ENCODE peak calls at places on chromosome 14, in five cellular contexts. One of them, this sample, is unnamed.
A peak's percentile ranks its signal among the peaks of the same experiment; 100 is the strongest.

GRCh38 chr14:85512491-85512890 is 17.5 kb upstream of the FLRT2 start:
- DNase-seq in A549: no peak
- DNase-seq in type B pancreatic cell: no peak
- DNase-seq in Calu3: no peak
- DNase-seq in brain microvascular endothelial cell: no peak
- DNase-seq in this sample: no peak

GRCh38 chr14:69988979-69989378 is 109.8 kb downstream of the SMOC1 start:
- DNase-seq in Calu3: no peak
- DNase-seq in brain microvascular endothelial cell: no peak
- DNase-seq in A549: no peak
- DNase-seq in type B pancreatic cell: no peak
- DNase-seq in this sample: no peak

GRCh38 chr14:72879431-72879830 is 14.5 kb downstream of the DPF3 start:
- DNase-seq in Calu3: no peak
- DNase-seq in type B pancreatic cell: no peak
- DNase-seq in A549: no peak
- DNase-seq in brain microvascular endothelial cell: no peak
- DNase-seq in this sample: no peak

GRCh38 chr14:78950654-78951053 is 780.5 kb downstream of the NRXN3 start:
- DNase-seq in type B pancreatic cell: no peak
- DNase-seq in brain microvascular endothelial cell: peak; percentile 72
- DNase-seq in Calu3: peak; percentile 22
- DNase-seq in A549: peak; percentile 7
- DNase-seq in this sample: no peak

GRCh38 chr14:61620130-61620946 is 75.0 kb upstream of the HIF1A start:
- DNase-seq in A549: no peak
- DNase-seq in Calu3: no peak
- DNase-seq in brain microvascular endothelial cell: peak; percentile 57
- DNase-seq in type B pancreatic cell: no peak
- DNase-seq in this sample: peak; percentile 87

GRCh38 chr14:20848316-20848954 is 42.8 kb upstream of the RNASE3 start:
- DNase-seq in type B pancreatic cell: no peak
- DNase-seq in brain microvascular endothelial cell: peak; percentile 39
- DNase-seq in Calu3: peak; percentile 45
- DNase-seq in A549: peak; percentile 94
- DNase-seq in this sample: no peak

GRCh38 chr14:74429221-74429691 is 3.2 kb upstream of the SYNDIG1L start:
- DNase-seq in Calu3: no peak
- DNase-seq in brain microvascular endothelial cell: no peak
- DNase-seq in type B pancreatic cell: peak; percentile 32
- DNase-seq in A549: no peak
- DNase-seq in this sample: no peak

GRCh38 chr14:35234007-35234406 is 58.2 kb upstream of the PSMA6 start:
- DNase-seq in A549: no peak
- DNase-seq in type B pancreatic cell: no peak
- DNase-seq in brain microvascular endothelial cell: no peak
- DNase-seq in Calu3: no peak
- DNase-seq in this sample: peak; percentile 70

GRCh38 chr14:73712540-73713141 is 1.5 kb downstream of the PNMA1 start:
- DNase-seq in A549: no peak
- DNase-seq in Calu3: no peak
- DNase-seq in type B pancreatic cell: no peak
- DNase-seq in brain microvascular endothelial cell: no peak
- DNase-seq in this sample: no peak

GRCh38 chr14:33814010-33814409 is 136.9 kb downstream of the EGLN3 start:
- DNase-seq in brain microvascular endothelial cell: no peak
- DNase-seq in A549: no peak
- DNase-seq in type B pancreatic cell: no peak
- DNase-seq in Calu3: no peak
- DNase-seq in this sample: no peak

GRCh38 chr14:92760524-92760805 is 12.0 kb upstream of the LGMN start:
- DNase-seq in brain microvascular endothelial cell: no peak
- DNase-seq in type B pancreatic cell: no peak
- DNase-seq in A549: no peak
- DNase-seq in Calu3: peak; percentile 46
- DNase-seq in this sample: no peak

GRCh38 chr14:69049675-69050074 is 70.6 kb upstream of the ACTN1 start:
- DNase-seq in type B pancreatic cell: no peak
- DNase-seq in Calu3: no peak
- DNase-seq in A549: no peak
- DNase-seq in brain microvascular endothelial cell: peak; percentile 73
- DNase-seq in this sample: peak; percentile 70

GRCh38 chr14:37147310-37147875 is 25.0 kb downstream of the SLC25A21 start:
- DNase-seq in type B pancreatic cell: no peak
- DNase-seq in Calu3: no peak
- DNase-seq in A549: no peak
- DNase-seq in brain microvascular endothelial cell: no peak
- DNase-seq in this sample: no peak

GRCh38 chr14:83300454-83301064 is 1766.9 kb upstream of the SEL1L start:
- DNase-seq in type B pancreatic cell: no peak
- DNase-seq in brain microvascular endothelial cell: peak; percentile 21
- DNase-seq in Calu3: no peak
- DNase-seq in A549: peak; percentile 19
- DNase-seq in this sample: no peak

GRCh38 chr14:95770777-95771176 is 56.9 kb upstream of the TCL1A start:
- DNase-seq in A549: no peak
- DNase-seq in Calu3: peak; percentile 10
- DNase-seq in brain microvascular endothelial cell: no peak
- DNase-seq in type B pancreatic cell: no peak
- DNase-seq in this sample: no peak

GRCh38 chr14:68519788-68520187 is 273.1 kb downstream of the ZFP36L1 start:
- DNase-seq in type B pancreatic cell: no peak
- DNase-seq in brain microvascular endothelial cell: no peak
- DNase-seq in A549: no peak
- DNase-seq in Calu3: no peak
- DNase-seq in this sample: no peak

GRCh38 chr14:33364536-33364935 is 425.9 kb downstream of the NPAS3 start:
- DNase-seq in brain microvascular endothelial cell: no peak
- DNase-seq in type B pancreatic cell: no peak
- DNase-seq in Calu3: no peak
- DNase-seq in A549: no peak
- DNase-seq in this sample: no peak

GRCh38 chr14:104348741-104349140 is 210.4 kb downstream of the KIF26A start:
- DNase-seq in brain microvascular endothelial cell: no peak
- DNase-seq in Calu3: no peak
- DNase-seq in A549: no peak
- DNase-seq in type B pancreatic cell: no peak
- DNase-seq in this sample: no peak

GRCh38 chr14:92553456-92553855 is 39.9 kb downstream of the RIN3 start:
- DNase-seq in brain microvascular endothelial cell: peak; percentile 67
- DNase-seq in Calu3: no peak
- DNase-seq in A549: peak; percentile 20
- DNase-seq in type B pancreatic cell: no peak
- DNase-seq in this sample: peak; percentile 22

GRCh38 chr14:92552066-92552465 is 38.5 kb downstream of the RIN3 start:
- DNase-seq in type B pancreatic cell: no peak
- DNase-seq in Calu3: no peak
- DNase-seq in brain microvascular endothelial cell: no peak
- DNase-seq in A549: no peak
- DNase-seq in this sample: no peak

GRCh38 chr14:97930191-97930590 is 1133.0 kb downstream of the VRK1 start:
- DNase-seq in A549: no peak
- DNase-seq in Calu3: no peak
- DNase-seq in type B pancreatic cell: no peak
- DNase-seq in brain microvascular endothelial cell: no peak
- DNase-seq in this sample: no peak

GRCh38 chr14:92847220-92848148 is 53.4 kb downstream of the GOLGA5 start:
- DNase-seq in A549: no peak
- DNase-seq in Calu3: no peak
- DNase-seq in brain microvascular endothelial cell: no peak
- DNase-seq in type B pancreatic cell: no peak
- DNase-seq in this sample: no peak

GRCh38 chr14:102545461-102546265 is 36.1 kb upstream of the ANKRD9 start:
- DNase-seq in brain microvascular endothelial cell: no peak
- DNase-seq in Calu3: no peak
- DNase-seq in A549: no peak
- DNase-seq in type B pancreatic cell: no peak
- DNase-seq in this sample: no peak

GRCh38 chr14:59347511-59347900 is 117.7 kb downstream of the GPR135 start:
- DNase-seq in A549: no peak
- DNase-seq in brain microvascular endothelial cell: no peak
- DNase-seq in type B pancreatic cell: no peak
- DNase-seq in Calu3: no peak
- DNase-seq in this sample: no peak

GRCh38 chr14:59346796-59347510 is 118.2 kb downstream of the GPR135 start:
- DNase-seq in type B pancreatic cell: no peak
- DNase-seq in Calu3: no peak
- DNase-seq in A549: no peak
- DNase-seq in brain microvascular endothelial cell: no peak
- DNase-seq in this sample: no peak

GRCh38 chr14:59346329-59346728 is 118.9 kb downstream of the GPR135 start:
- DNase-seq in brain microvascular endothelial cell: no peak
- DNase-seq in Calu3: no peak
- DNase-seq in A549: no peak
- DNase-seq in type B pancreatic cell: no peak
- DNase-seq in this sample: no peak

GRCh38 chr14:59349154-59349772 is 115.9 kb downstream of the GPR135 start:
- DNase-seq in type B pancreatic cell: no peak
- DNase-seq in A549: no peak
- DNase-seq in Calu3: no peak
- DNase-seq in brain microvascular endothelial cell: no peak
- DNase-seq in this sample: no peak

GRCh38 chr14:59347915-59348314 is 117.3 kb downstream of the GPR135 start:
- DNase-seq in brain microvascular endothelial cell: no peak
- DNase-seq in Calu3: no peak
- DNase-seq in type B pancreatic cell: no peak
- DNase-seq in A549: no peak
- DNase-seq in this sample: no peak
- TF ChIP-seq CTCF in brain microvascular endothelial cell: no peak
- TF ChIP-seq CTCF in Calu3: no peak
- TF ChIP-seq CTCF in type B pancreatic cell: no peak
- TF ChIP-seq CTCF in A549: no peak
- TF ChIP-seq CTCF in this sample: no peak

DNA sequence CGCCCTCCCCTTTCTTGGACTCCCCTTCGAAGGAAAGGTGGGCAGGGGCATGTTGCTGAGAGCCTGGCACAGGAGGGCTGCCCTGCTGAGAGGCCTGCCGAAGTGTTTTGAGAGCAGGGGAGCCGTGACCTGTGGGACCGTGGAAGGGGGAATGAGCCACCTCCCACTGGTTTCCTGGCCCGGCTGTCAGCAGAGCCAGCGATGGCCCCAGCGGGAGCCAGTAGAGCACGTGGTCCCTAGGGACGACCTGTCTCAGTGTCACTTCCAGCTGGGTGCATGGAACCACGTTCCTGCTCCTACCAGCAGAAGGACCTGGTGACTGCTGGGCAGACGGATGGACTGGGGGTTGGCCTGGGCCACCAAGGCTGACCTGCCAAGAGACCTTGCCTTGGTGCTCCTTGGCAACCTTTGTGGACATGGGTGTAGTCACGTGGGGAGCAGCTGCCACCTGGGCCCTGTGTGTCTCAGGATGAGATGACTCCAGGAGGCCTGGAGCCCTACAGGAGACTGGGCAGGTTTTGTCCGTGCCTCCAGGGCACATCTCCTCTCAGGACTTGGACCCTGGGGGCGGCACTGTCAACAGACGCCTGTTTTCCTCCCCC is 34.6 kb downstream of the BEGAIN start:
- DNase-seq in A549: no peak
- DNase-seq in Calu3: no peak
- DNase-seq in brain microvascular endothelial cell: no peak
- DNase-seq in type B pancreatic cell: no peak
- DNase-seq in this sample: no peak
- TF ChIP-seq CTCF in A549: no peak
- TF ChIP-seq CTCF in Calu3: no peak
- TF ChIP-seq CTCF in brain microvascular endothelial cell: no peak
- TF ChIP-seq CTCF in type B pancreatic cell: no peak
- TF ChIP-seq CTCF in this sample: no peak

DNA sequence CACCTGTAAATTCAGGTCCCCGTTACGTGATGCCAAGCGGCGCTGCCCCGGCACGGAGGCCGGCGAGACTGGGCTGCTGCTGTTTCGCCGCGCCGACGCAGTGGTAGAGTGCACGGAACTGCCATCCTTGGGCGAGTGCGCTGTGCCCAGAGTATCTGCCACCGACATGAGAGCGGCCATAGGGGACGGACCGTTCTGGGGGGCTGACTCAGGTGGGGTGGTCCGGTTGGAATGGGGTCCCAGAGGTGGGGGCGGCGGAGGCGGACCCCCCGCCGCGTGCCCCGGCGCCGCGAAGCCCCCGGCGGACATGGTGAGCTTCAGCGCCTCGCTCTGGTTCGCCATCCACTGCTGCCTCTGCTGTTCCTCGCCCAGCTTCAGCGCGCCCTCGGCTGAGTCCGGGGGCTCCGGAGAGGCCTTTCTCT is 2.8 kb downstream of the IRF2BPL start:
- DNase-seq in type B pancreatic cell: no peak
- DNase-seq in brain microvascular endothelial cell: no peak
- DNase-seq in A549: peak; percentile 50
- DNase-seq in Calu3: no peak
- DNase-seq in this sample: no peak
- TF ChIP-seq CTCF in type B pancreatic cell: no peak
- TF ChIP-seq CTCF in brain microvascular endothelial cell: no peak
- TF ChIP-seq CTCF in A549: no peak
- TF ChIP-seq CTCF in Calu3: no peak
- TF ChIP-seq CTCF in this sample: no peak

GRCh38 chr14:24436355-24437019 is 6.1 kb downstream of the SDR39U1 start:
- DNase-seq in brain microvascular endothelial cell: peak; percentile 43
- DNase-seq in A549: peak; percentile 70
- DNase-seq in type B pancreatic cell: no peak
- DNase-seq in Calu3: peak; percentile 41
- DNase-seq in this sample: no peak
- TF ChIP-seq CTCF in brain microvascular endothelial cell: peak; percentile 81
- TF ChIP-seq CTCF in A549: peak; percentile 83
- TF ChIP-seq CTCF in type B pancreatic cell: peak; percentile 86
- TF ChIP-seq CTCF in Calu3: peak; percentile 40
- TF ChIP-seq CTCF in this sample: peak; percentile 80

DNA sequence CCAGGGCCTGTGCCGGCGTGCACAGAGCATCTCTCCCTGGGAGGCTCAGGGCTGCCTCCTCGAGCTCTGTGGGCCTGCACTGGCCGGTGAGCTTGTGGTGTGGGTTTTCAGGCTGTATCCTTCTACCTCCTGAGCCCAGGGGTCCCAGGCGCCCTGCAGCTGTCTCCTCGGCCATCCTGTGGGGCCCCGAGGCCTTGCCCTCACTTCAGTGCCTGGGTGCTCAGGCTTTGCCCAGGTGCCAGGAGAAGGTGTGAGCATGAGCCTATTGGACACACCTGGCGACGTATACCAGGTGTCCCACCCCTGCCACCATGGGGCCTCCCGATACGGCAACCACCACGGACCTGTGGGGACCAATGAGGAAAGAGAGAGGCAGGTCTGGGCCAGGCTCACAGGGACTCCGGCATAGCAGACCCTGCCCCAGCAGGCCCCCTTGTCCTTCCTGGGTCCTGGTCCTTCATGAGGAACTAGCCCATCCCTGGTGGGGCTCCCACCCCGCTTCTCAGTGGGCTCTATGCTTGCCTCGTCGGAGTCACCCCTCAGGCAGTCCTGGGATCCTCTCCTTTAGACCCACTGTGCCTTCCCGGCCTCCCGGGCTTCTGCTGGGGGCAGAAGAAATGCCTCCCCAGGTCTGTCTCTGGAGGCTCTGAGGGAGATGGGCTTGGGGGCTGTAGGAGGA is 400.2 kb downstream of the TMEM121 start:
- DNase-seq in A549: no peak
- DNase-seq in brain microvascular endothelial cell: no peak
- DNase-seq in type B pancreatic cell: no peak
- DNase-seq in Calu3: no peak
- DNase-seq in this sample: no peak
- TF ChIP-seq CTCF in A549: no peak
- TF ChIP-seq CTCF in brain microvascular endothelial cell: no peak
- TF ChIP-seq CTCF in type B pancreatic cell: no peak
- TF ChIP-seq CTCF in Calu3: no peak
- TF ChIP-seq CTCF in this sample: no peak

GRCh38 chr14:55270832-55271571 is at the start of gene FBXO34:
- DNase-seq in type B pancreatic cell: peak; percentile 100
- DNase-seq in A549: peak; percentile 97
- DNase-seq in brain microvascular endothelial cell: peak; percentile 97
- DNase-seq in Calu3: peak; percentile 98
- DNase-seq in this sample: peak; percentile 87
- TF ChIP-seq CTCF in type B pancreatic cell: peak; percentile 100
- TF ChIP-seq CTCF in A549: peak; percentile 99
- TF ChIP-seq CTCF in brain microvascular endothelial cell: peak; percentile 100
- TF ChIP-seq CTCF in Calu3: peak; percentile 98
- TF ChIP-seq CTCF in this sample: peak; percentile 99

This sample was measured in AG09319.